ENCODE peak calls at places on chromosomes 13 and 19, in four cellular contexts. M, B, F and N are unnamed samples.

GRCh38 chr13:44710576-44710975 is 134.4 kb upstream of the TSC22D1 start:
- DNase-seq in M (peak; percentile 73), B (peak; percentile 89), F (no peak), N (no peak)

GRCh38 chr13:89763011-89763410 is 1584.5 kb upstream of the MIR17HG start:
- DNase-seq in M (no peak), B (peak; percentile 35), F (no peak), N (no peak)

GRCh38 chr19:16660763-16661479 is at the start of gene TMEM38A:
- DNase-seq in M (no peak), B (peak; percentile 45), F (peak; percentile 44), N (peak; percentile 63)

GRCh38 chr19:45973564-45974338 is at the start of gene NOVA2:
- DNase-seq in M (peak; percentile 69), B (peak; percentile 48), F (no peak), N (peak; percentile 96)

GRCh38 chr13:75870397-75870801 is 234.3 kb downstream of the LMO7 start:
- DNase-seq in M (no peak), B (peak; percentile 56), F (peak; percentile 58), N (peak; percentile 37)

GRCh38 chr13:24619302-24619701 is 60.9 kb upstream of the ATP12A start:
- DNase-seq in M (no peak), B (no peak), F (no peak), N (no peak)

GRCh38 chr13:40060318-40061007 is 405.0 kb downstream of the COG6 start:
- DNase-seq in M (no peak), B (peak; percentile 60), F (no peak), N (no peak)

GRCh38 chr19:33395561-33396550 is 22.3 kb downstream of the CEBPG start:
- DNase-seq in M (no peak), B (no peak), F (no peak), N (no peak)

GRCh38 chr19:10111405-10111811 is at the start of gene P2RY11:
- DNase-seq in M (no peak), B (no peak), F (no peak), N (no peak)

GRCh38 chr19:45860359-45861259 is 2.3 kb downstream of the SYMPK start:
- DNase-seq in M (no peak), B (peak; percentile 8), F (no peak), N (no peak)

GRCh38 chr19:3186377-3186688 is 603 bp downstream of the NCLN start:
- DNase-seq in M (no peak), B (no peak), F (no peak), N (peak; percentile 41)

GRCh38 chr13:84896128-84896527 is 903.1 kb downstream of the SLITRK6 start:
- DNase-seq in M (peak; percentile 45), B (peak; percentile 63), F (peak; percentile 65), N (peak; percentile 52)

GRCh38 chr13:42876810-42877550 is 95.6 kb downstream of the FAM216B start:
- DNase-seq in M (no peak), B (peak; percentile 68), F (no peak), N (no peak)
- H3K27ac ChIP-seq in M (no peak overlapping the region), B (peak overlapping the region; percentile 75), F (no peak overlapping the region), N (no peak overlapping the region)

GRCh38 chr19:38417544-38418506 is 8.2 kb downstream of the RASGRP4 start:
- DNase-seq in M (peak; percentile 66), B (peak; percentile 62), F (no peak), N (peak; percentile 84)
- TF ChIP-seq EZH2phosphoT487 in M (no peak), B (no peak), F (no peak), N (no peak)

DNA sequence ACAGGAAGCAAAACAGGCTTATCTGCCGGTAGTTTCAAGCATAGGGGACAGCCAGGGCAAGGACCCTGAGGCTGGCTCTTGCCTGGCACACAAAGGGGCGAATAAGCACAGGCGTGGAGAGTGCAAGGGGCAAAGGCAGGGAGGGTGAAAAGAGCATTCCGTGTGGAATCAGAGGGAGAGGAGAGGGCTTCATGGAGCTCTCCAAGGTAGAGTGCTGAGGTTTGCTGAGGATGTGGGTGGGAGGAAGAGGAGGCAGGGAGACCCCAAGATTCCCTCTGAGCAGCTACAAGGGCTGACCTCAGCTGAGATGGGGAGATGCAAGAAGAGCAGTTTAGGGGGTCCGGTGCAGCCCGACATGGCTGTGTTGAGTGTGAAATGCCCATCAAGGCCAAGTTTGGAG is 36.5 kb upstream of the ZNRF4 start:
- DNase-seq in M (no peak), B (no peak), F (no peak), N (no peak)
- H3K9ac ChIP-seq in M (no peak overlapping the region), B (no peak overlapping the region), F (no peak overlapping the region), N (no peak overlapping the region)

GRCh38 chr13:90918551-90918950 is 428.9 kb upstream of the MIR17HG start:
- DNase-seq in M (no peak), B (peak; percentile 22), F (no peak), N (no peak)
- H3K27ac ChIP-seq in M (no peak overlapping the region), B (no peak overlapping the region), F (no peak overlapping the region), N (no peak overlapping the region)